ENCODE peak calls at places on chromosomes 2 and 18, in nine cellular contexts. K is NCI-H1105 treated with DMSO at 0.1 percent for 48 hours, F is NCI-H69, A is breast epithelium, L is germinal center, E is fibroblast of mammary gland, C is GDM1, B is GM23338, D is mesendoderm. T is an unnamed sample.

GRCh38 chr18:44743626-44744025 is 62.9 kb downstream of the SETBP1 start:
- DNase-seq in K (peak), F (peak), A (no peak), L (no peak), E (no peak), C (no peak), B (no peak), D (no peak), T (no peak)

GRCh38 chr2:226977775-226978190 is 141.9 kb downstream of the RHBDD1 start:
- DNase-seq in K (peak), F (peak), A (no peak), L (no peak), E (peak), C (no peak), B (no peak), D (no peak), T (no peak)

GRCh38 chr2:23529659-23530058 is 144.7 kb downstream of the KLHL29 start:
- DNase-seq in K (no peak), F (no peak), A (no peak), L (no peak), E (no peak), C (no peak), B (no peak), D (no peak), T (no peak)

GRCh38 chr2:80288576-80288975 is 16.0 kb downstream of the LRRTM1 start:
- DNase-seq in K (no peak), F (peak), A (no peak), L (no peak), E (peak), C (no peak), B (peak), D (peak), T (no peak)

GRCh38 chr2:22694300-22694699 is 690.7 kb upstream of the KLHL29 start:
- DNase-seq in K (no peak), F (no peak), A (no peak), L (no peak), E (no peak), C (no peak), B (no peak), D (no peak), T (no peak)

GRCh38 chr18:23234619-23235018 is 99.3 kb downstream of the CABLES1 start:
- DNase-seq in K (no peak), F (no peak), A (no peak), L (no peak), E (no peak), C (no peak), B (no peak), D (no peak), T (no peak)

GRCh38 chr2:212892193-212892592 is 259.2 kb downstream of the IKZF2 start:
- DNase-seq in K (no peak), F (peak), A (no peak), L (no peak), E (peak), C (no peak), B (peak), D (peak), T (peak)

GRCh38 chr2:128288781-128289180 is 29.9 kb downstream of the HS6ST1 start:
- DNase-seq in K (no peak), F (no peak), A (no peak), L (no peak), E (no peak), C (no peak), B (no peak), D (no peak), T (no peak)

GRCh38 chr2:211070547-211070946 is 514.1 kb downstream of the CPS1 start:
- DNase-seq in K (no peak), F (no peak), A (no peak), L (no peak), E (no peak), C (no peak), B (no peak), D (no peak), T (no peak)

GRCh38 chr2:160609346-160609745 is 115.7 kb upstream of the RBMS1 start:
- DNase-seq in K (no peak), F (no peak), A (no peak), L (no peak), E (peak), C (no peak), B (no peak), D (no peak), T (no peak)